ENCODE peak calls at places on chromosomes 13 and 19, in eight cellular contexts. C is SHP77, T is RPMI8226, Z is foreskin fibroblast, B is AG10803, V is GF-D8, O is amniotic stem cell, I is D341Med. A is an unnamed sample.

GRCh38 chr19:7863157-7863970 is 10.8 kb downstream of the PRR36 start:
- DNase-seq in C (no peak), T (no peak), Z (no peak), B (no peak), V (no peak), O (no peak), I (no peak), A (no peak)

GRCh38 chr19:33795370-33796163 is 1.1 kb upstream of the KCTD15 start:
- DNase-seq in C (peak), T (peak), Z (peak), B (peak), V (peak), O (peak), I (peak), A (peak)

GRCh38 chr13:44573071-44573470 is 3.1 kb downstream of the TSC22D1 start:
- DNase-seq in C (no peak), T (no peak), Z (no peak), B (no peak), V (no peak), O (no peak), I (no peak), A (peak)

GRCh38 chr13:54484166-54484565 is 1455.6 kb downstream of the OLFM4 start:
- DNase-seq in C (no peak), T (no peak), Z (no peak), B (no peak), V (no peak), O (no peak), I (no peak), A (peak)

GRCh38 chr19:3179739-3180293 is 1.2 kb downstream of the S1PR4 start:
- DNase-seq in C (no peak), T (no peak), Z (no peak), B (no peak), V (no peak), O (no peak), I (no peak), A (no peak)

GRCh38 chr13:46403851-46404731 is 17.0 kb upstream of the RUBCNL start:
- DNase-seq in C (no peak), T (no peak), Z (no peak), B (peak), V (peak), O (no peak), I (no peak), A (no peak)

GRCh38 chr13:111216166-111216960 is 101.3 kb downstream of the ARHGEF7 start:
- DNase-seq in C (peak), T (no peak), Z (peak), B (no peak), V (no peak), O (no peak), I (peak), A (peak)

GRCh38 chr19:28445826-28446225 is 767.1 kb downstream of the UQCRFS1 start:
- DNase-seq in C (no peak), T (no peak), Z (no peak), B (no peak), V (no peak), O (no peak), I (no peak), A (no peak)

GRCh38 chr13:73216381-73216831 is 157.6 kb downstream of the KLF5 start:
- DNase-seq in C (no peak), T (no peak), Z (peak), B (peak), V (no peak), O (no peak), I (no peak), A (no peak)

GRCh38 chr13:55013051-55013450 is 1984.4 kb downstream of the OLFM4 start:
- DNase-seq in C (no peak), T (no peak), Z (no peak), B (no peak), V (no peak), O (no peak), I (no peak), A (no peak)

GRCh38 chr13:33069365-33069764 is 53.1 kb downstream of the KL start:
- DNase-seq in C (no peak), T (no peak), Z (no peak), B (no peak), V (no peak), O (no peak), I (no peak), A (peak)

A was measured in NCI-H82.